ENCODE peak calls at places on chromosomes 12 and 14, in six cellular contexts. One of them, this sample, is unnamed.
A peak's percentile ranks its signal among the peaks of the same experiment; 100 is the strongest.

GRCh38 chr14:94569381-94570001 is 8.2 kb downstream of the SERPINA4 start:
- DNase-seq in SK-N-SH: no peak
- DNase-seq in K562: no peak
- DNase-seq in GM12878: no peak
- DNase-seq in IMR-90: no peak
- DNase-seq in A549: no peak
- DNase-seq in this sample: peak; percentile 62

GRCh38 chr14:90593254-90594040 is 196.6 kb downstream of the CALM1 start:
- DNase-seq in SK-N-SH: peak; percentile 64
- DNase-seq in K562: no peak
- DNase-seq in GM12878: no peak
- DNase-seq in IMR-90: no peak
- DNase-seq in A549: no peak
- DNase-seq in this sample: no peak

GRCh38 chr12:89239534-89239933 is 112.8 kb downstream of the DUSP6 start:
- DNase-seq in SK-N-SH: no peak
- DNase-seq in K562: no peak
- DNase-seq in GM12878: no peak
- DNase-seq in IMR-90: no peak
- DNase-seq in A549: no peak
- DNase-seq in this sample: no peak

GRCh38 chr14:101357038-101357437 is 204.3 kb upstream of the DIO3 start:
- DNase-seq in SK-N-SH: no peak
- DNase-seq in K562: no peak
- DNase-seq in GM12878: no peak
- DNase-seq in IMR-90: no peak
- DNase-seq in A549: no peak
- DNase-seq in this sample: no peak

GRCh38 chr12:79300199-79300568 is 390.6 kb downstream of the PAWR start:
- DNase-seq in SK-N-SH: no peak
- DNase-seq in K562: no peak
- DNase-seq in GM12878: no peak
- DNase-seq in IMR-90: peak; percentile 91
- DNase-seq in A549: peak; percentile 100
- DNase-seq in this sample: peak; percentile 72

GRCh38 chr12:42450248-42450647 is 124.3 kb downstream of the PPHLN1 start:
- DNase-seq in SK-N-SH: no peak
- DNase-seq in K562: no peak
- DNase-seq in GM12878: no peak
- DNase-seq in IMR-90: peak; percentile 46
- DNase-seq in A549: no peak
- DNase-seq in this sample: no peak

GRCh38 chr12:46354799-46355194 is 17.8 kb downstream of the SLC38A2 start:
- DNase-seq in SK-N-SH: no peak
- DNase-seq in K562: no peak
- DNase-seq in GM12878: no peak
- DNase-seq in IMR-90: no peak
- DNase-seq in A549: no peak
- DNase-seq in this sample: no peak

GRCh38 chr12:24997970-24998582 is 49.2 kb upstream of the BCAT1 start:
- DNase-seq in SK-N-SH: no peak
- DNase-seq in K562: no peak
- DNase-seq in GM12878: peak; percentile 92
- DNase-seq in IMR-90: peak; percentile 91
- DNase-seq in A549: no peak
- DNase-seq in this sample: no peak

GRCh38 chr14:31057035-31057434 is 30.9 kb upstream of the STRN3 start:
- DNase-seq in SK-N-SH: no peak
- DNase-seq in K562: no peak
- DNase-seq in GM12878: no peak
- DNase-seq in IMR-90: no peak
- DNase-seq in A549: no peak
- DNase-seq in this sample: no peak

GRCh38 chr12:117359029-117359845 is 2.2 kb downstream of the NOS1 start:
- DNase-seq in SK-N-SH: no peak
- DNase-seq in K562: no peak
- DNase-seq in GM12878: no peak
- DNase-seq in IMR-90: no peak
- DNase-seq in A549: no peak
- DNase-seq in this sample: no peak

GRCh38 chr14:101233391-101233790 is 327.9 kb upstream of the DIO3 start:
- DNase-seq in SK-N-SH: no peak
- DNase-seq in K562: no peak
- DNase-seq in GM12878: no peak
- DNase-seq in IMR-90: no peak
- DNase-seq in A549: no peak
- DNase-seq in this sample: no peak

GRCh38 chr12:123387508-123388217 is 3.7 kb downstream of the KMT5A start:
- DNase-seq in SK-N-SH: no peak
- DNase-seq in K562: peak; percentile 89
- DNase-seq in GM12878: no peak
- DNase-seq in IMR-90: no peak
- DNase-seq in A549: no peak
- DNase-seq in this sample: no peak

GRCh38 chr14:93041830-93042229 is 73.9 kb downstream of the ITPK1 start:
- DNase-seq in SK-N-SH: no peak
- DNase-seq in K562: no peak
- DNase-seq in GM12878: no peak
- DNase-seq in IMR-90: no peak
- DNase-seq in A549: no peak
- DNase-seq in this sample: no peak

GRCh38 chr12:47835831-47836155 is 16.1 kb upstream of the HDAC7 start:
- DNase-seq in SK-N-SH: no peak
- DNase-seq in K562: peak; percentile 69
- DNase-seq in GM12878: no peak
- DNase-seq in IMR-90: no peak
- DNase-seq in A549: no peak
- DNase-seq in this sample: no peak

GRCh38 chr12:14896477-14897184 is 11.0 kb upstream of the MGP start:
- DNase-seq in SK-N-SH: no peak
- DNase-seq in K562: peak; percentile 55
- DNase-seq in GM12878: no peak
- DNase-seq in IMR-90: peak; percentile 79
- DNase-seq in A549: no peak
- DNase-seq in this sample: no peak

GRCh38 chr14:88380405-88380804 is 5.1 kb upstream of the SPATA7 start:
- DNase-seq in SK-N-SH: peak; percentile 22
- DNase-seq in K562: no peak
- DNase-seq in GM12878: no peak
- DNase-seq in IMR-90: peak; percentile 5
- DNase-seq in A549: peak; percentile 18
- DNase-seq in this sample: no peak

GRCh38 chr14:80587096-80587724 is 354.3 kb downstream of the CEP128 start:
- DNase-seq in SK-N-SH: no peak
- DNase-seq in K562: no peak
- DNase-seq in GM12878: peak; percentile 89
- DNase-seq in IMR-90: peak; percentile 48
- DNase-seq in A549: peak; percentile 65
- DNase-seq in this sample: peak; percentile 30

GRCh38 chr12:111942557-111942956 is 70.4 kb downstream of the TMEM116 start:
- DNase-seq in SK-N-SH: no peak
- DNase-seq in K562: no peak
- DNase-seq in GM12878: no peak
- DNase-seq in IMR-90: peak; percentile 94
- DNase-seq in A549: peak; percentile 67
- DNase-seq in this sample: no peak
- TF ChIP-seq SMC3 in SK-N-SH: no peak
- TF ChIP-seq SMC3 in K562: no peak
- TF ChIP-seq SMC3 in GM12878: no peak
- TF ChIP-seq SMC3 in IMR-90: no peak
- TF ChIP-seq SMC3 in A549: no peak
- TF ChIP-seq SMC3 in this sample: no peak

GRCh38 chr12:103798586-103798985 is 42.4 kb downstream of the NT5DC3 start:
- DNase-seq in SK-N-SH: no peak
- DNase-seq in K562: no peak
- DNase-seq in GM12878: no peak
- DNase-seq in IMR-90: no peak
- DNase-seq in A549: no peak
- DNase-seq in this sample: no peak
- H3K4me1 ChIP-seq in SK-N-SH: peaks cover 18% of the 10 kb centered on the region
- H3K4me1 ChIP-seq in K562: peaks cover 11% of the 10 kb centered on the region
- H3K4me1 ChIP-seq in GM12878: no peaks in the 10 kb centered on the region
- H3K4me1 ChIP-seq in IMR-90: peaks cover 15% of the 10 kb centered on the region
- H3K4me1 ChIP-seq in A549: peaks cover 52% of the 10 kb centered on the region
- H3K4me1 ChIP-seq in this sample: peaks cover 35% of the 10 kb centered on the region

GRCh38 chr12:93870020-93870795 is 193.0 kb downstream of the CRADD start:
- DNase-seq in SK-N-SH: no peak
- DNase-seq in K562: no peak
- DNase-seq in GM12878: no peak
- DNase-seq in IMR-90: no peak
- DNase-seq in A549: no peak
- DNase-seq in this sample: no peak

GRCh38 chr12:93862424-93862823 is 185.2 kb downstream of the CRADD start:
- DNase-seq in SK-N-SH: no peak
- DNase-seq in K562: no peak
- DNase-seq in GM12878: no peak
- DNase-seq in IMR-90: no peak
- DNase-seq in A549: no peak
- DNase-seq in this sample: no peak

GRCh38 chr12:93868771-93869170 is 191.6 kb downstream of the CRADD start:
- DNase-seq in SK-N-SH: no peak
- DNase-seq in K562: no peak
- DNase-seq in GM12878: no peak
- DNase-seq in IMR-90: peak; percentile 52
- DNase-seq in A549: no peak
- DNase-seq in this sample: no peak

GRCh38 chr12:93860659-93861373 is 183.6 kb downstream of the CRADD start:
- DNase-seq in SK-N-SH: no peak
- DNase-seq in K562: no peak
- DNase-seq in GM12878: no peak
- DNase-seq in IMR-90: no peak
- DNase-seq in A549: no peak
- DNase-seq in this sample: no peak

GRCh38 chr12:93865751-93866150 is 188.6 kb downstream of the CRADD start:
- DNase-seq in SK-N-SH: no peak
- DNase-seq in K562: no peak
- DNase-seq in GM12878: no peak
- DNase-seq in IMR-90: no peak
- DNase-seq in A549: no peak
- DNase-seq in this sample: no peak
- TF ChIP-seq SMC3 in SK-N-SH: no peak
- TF ChIP-seq SMC3 in K562: no peak
- TF ChIP-seq SMC3 in GM12878: no peak
- TF ChIP-seq SMC3 in IMR-90: no peak
- TF ChIP-seq SMC3 in A549: no peak
- TF ChIP-seq SMC3 in this sample: no peak

DNA sequence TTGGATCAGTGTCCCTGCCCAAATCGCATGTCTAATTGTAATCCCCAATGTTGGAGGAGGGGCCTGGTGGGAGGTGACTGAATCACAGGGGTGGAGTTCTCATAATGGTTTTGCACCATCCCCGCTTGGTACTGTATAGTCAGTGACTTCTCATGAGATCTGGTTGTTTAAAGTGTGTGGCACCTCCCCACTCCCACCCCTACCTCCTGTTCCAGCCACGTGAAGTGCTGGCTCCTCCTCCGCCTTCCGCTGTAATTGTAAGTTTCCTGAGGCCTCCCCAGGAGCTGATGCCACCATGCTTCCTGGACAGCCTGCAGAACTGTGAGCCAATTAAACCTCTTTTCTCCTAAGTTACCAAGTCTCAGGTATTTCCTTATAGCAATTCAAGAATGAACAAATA is 67.2 kb downstream of the FERMT2 start:
- DNase-seq in SK-N-SH: no peak
- DNase-seq in K562: no peak
- DNase-seq in GM12878: no peak
- DNase-seq in IMR-90: no peak
- DNase-seq in A549: no peak
- DNase-seq in this sample: no peak
- H3K4me1 ChIP-seq in SK-N-SH: no peaks in the 10 kb centered on the region
- H3K4me1 ChIP-seq in K562: no peaks in the 10 kb centered on the region
- H3K4me1 ChIP-seq in GM12878: no peaks in the 10 kb centered on the region
- H3K4me1 ChIP-seq in IMR-90: peaks cover 5% of the 10 kb centered on the region
- H3K4me1 ChIP-seq in A549: peaks cover 1% of the 10 kb centered on the region
- H3K4me1 ChIP-seq in this sample: no peaks in the 10 kb centered on the region

GRCh38 chr14:23431486-23431885 is 4.0 kb downstream of the MYH7 start:
- DNase-seq in SK-N-SH: no peak
- DNase-seq in K562: no peak
- DNase-seq in GM12878: no peak
- DNase-seq in IMR-90: no peak
- DNase-seq in A549: no peak
- DNase-seq in this sample: no peak
- TF ChIP-seq SMC3 in SK-N-SH: no peak
- TF ChIP-seq SMC3 in K562: no peak
- TF ChIP-seq SMC3 in GM12878: no peak
- TF ChIP-seq SMC3 in IMR-90: no peak
- TF ChIP-seq SMC3 in A549: no peak
- TF ChIP-seq SMC3 in this sample: no peak

GRCh38 chr12:2334291-2335088 is 281.7 kb downstream of the CACNA1C start:
- DNase-seq in SK-N-SH: no peak
- DNase-seq in K562: peak; percentile 24
- DNase-seq in GM12878: no peak
- DNase-seq in IMR-90: no peak
- DNase-seq in A549: no peak
- DNase-seq in this sample: no peak
- H3K4me1 ChIP-seq in SK-N-SH: peaks cover 19% of the 10 kb centered on the region
- H3K4me1 ChIP-seq in K562: peaks cover 22% of the 10 kb centered on the region
- H3K4me1 ChIP-seq in GM12878: peaks cover 25% of the 10 kb centered on the region
- H3K4me1 ChIP-seq in IMR-90: peaks cover 37% of the 10 kb centered on the region
- H3K4me1 ChIP-seq in A549: no peaks in the 10 kb centered on the region
- H3K4me1 ChIP-seq in this sample: no peaks in the 10 kb centered on the region

DNA sequence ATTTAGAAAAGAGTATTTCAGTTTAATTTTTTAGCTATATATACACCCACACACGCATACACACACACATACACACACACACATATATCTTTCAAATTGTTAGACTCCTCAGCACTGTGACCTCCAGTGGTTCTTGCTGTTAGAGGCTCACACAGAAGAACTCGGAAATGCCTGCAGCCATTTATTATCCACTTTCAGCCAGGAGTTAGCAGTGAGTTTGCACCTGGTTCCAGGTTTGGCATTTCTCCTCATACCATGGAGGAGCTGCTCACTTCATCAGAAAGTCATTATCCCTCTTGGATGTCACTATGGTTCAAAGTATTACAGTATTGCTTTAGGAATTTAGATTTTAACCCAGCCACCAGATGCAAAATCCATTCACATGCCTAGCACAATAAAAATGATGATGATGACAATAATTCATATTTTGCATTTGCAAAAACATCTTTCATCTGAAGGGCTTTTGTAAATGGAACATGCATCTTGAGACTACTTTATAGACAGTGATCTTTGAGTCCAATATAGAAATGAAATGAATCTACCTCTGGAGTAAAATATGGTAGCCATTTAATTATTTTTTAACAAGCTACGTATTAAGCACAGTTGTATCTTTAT is 42.3 kb downstream of the NPAS3 start:
- DNase-seq in SK-N-SH: no peak
- DNase-seq in K562: no peak
- DNase-seq in GM12878: no peak
- DNase-seq in IMR-90: no peak
- DNase-seq in A549: no peak
- DNase-seq in this sample: no peak
- TF ChIP-seq SMC3 in SK-N-SH: no peak
- TF ChIP-seq SMC3 in K562: no peak
- TF ChIP-seq SMC3 in GM12878: no peak
- TF ChIP-seq SMC3 in IMR-90: no peak
- TF ChIP-seq SMC3 in A549: no peak
- TF ChIP-seq SMC3 in this sample: no peak

GRCh38 chr12:6927379-6927991 is at the start of gene ATN1:
- DNase-seq in SK-N-SH: peak; percentile 91
- DNase-seq in K562: peak; percentile 72
- DNase-seq in GM12878: no peak
- DNase-seq in IMR-90: peak; percentile 78
- DNase-seq in A549: peak; percentile 56
- DNase-seq in this sample: no peak
- H3K4me1 ChIP-seq in SK-N-SH: peaks cover 38% of the 10 kb centered on the region
- H3K4me1 ChIP-seq in K562: peaks cover 41% of the 10 kb centered on the region
- H3K4me1 ChIP-seq in GM12878: peaks cover 38% of the 10 kb centered on the region
- H3K4me1 ChIP-seq in IMR-90: peaks cover 25% of the 10 kb centered on the region
- H3K4me1 ChIP-seq in A549: peaks cover 50% of the 10 kb centered on the region
- H3K4me1 ChIP-seq in this sample: peaks cover 66% of the 10 kb centered on the region

This sample was measured in HepG2.